ENCODE peak calls at places on chromosomes 13 and 19, in six cellular contexts. Y is cardiac muscle cell; Q is lung; F is cardiac fibroblast; U is CD4-positive, alpha-beta T cell; D is B cell. J is an unnamed sample.

GRCh38 chr19:34327851-34328250 is 37.1 kb upstream of the GPI start:
- DNase-seq in Y (no peak), Q (no peak), F (no peak), U (no peak), D (no peak), J (no peak)

GRCh38 chr13:81051873-81052272 is 710.9 kb upstream of the SPRY2 start:
- DNase-seq in Y (peak), Q (no peak), F (peak), U (no peak), D (no peak), J (no peak)

GRCh38 chr19:56823956-56824355 is 16.6 kb downstream of the PEG3 start:
- DNase-seq in Y (no peak), Q (peak), F (no peak), U (no peak), D (no peak), J (no peak)

GRCh38 chr13:73340069-73340468 is 281.3 kb downstream of the KLF5 start:
- DNase-seq in Y (no peak), Q (no peak), F (no peak), U (no peak), D (no peak), J (no peak)

GRCh38 chr13:41463823-41464602 is 6.7 kb downstream of the RGCC start:
- DNase-seq in Y (no peak), Q (no peak), F (no peak), U (peak), D (no peak), J (peak)

GRCh38 chr19:17323973-17324327 is 10.7 kb downstream of the ANO8 start:
- DNase-seq in Y (no peak), Q (no peak), F (no peak), U (no peak), D (peak), J (peak)

GRCh38 chr13:114100446-114101320 is 31.7 kb downstream of the RASA3 start:
- DNase-seq in Y (peak), Q (no peak), F (peak), U (no peak), D (no peak), J (peak)

GRCh38 chr19:1856345-1856697 is 7.1 kb downstream of the KLF16 start:
- DNase-seq in Y (no peak), Q (no peak), F (no peak), U (no peak), D (no peak), J (no peak)

GRCh38 chr19:9906475-9907087 is 29.7 kb downstream of the OLFM2 start:
- DNase-seq in Y (no peak), Q (no peak), F (no peak), U (no peak), D (no peak), J (no peak)

GRCh38 chr13:88552966-88553365 is 881.8 kb downstream of the SLITRK5 start:
- DNase-seq in Y (no peak), Q (no peak), F (no peak), U (no peak), D (no peak), J (no peak)

GRCh38 chr19:52237197-52237596 is 32.2 kb upstream of the ZNF766 start:
- DNase-seq in Y (no peak), Q (no peak), F (peak), U (no peak), D (no peak), J (no peak)

GRCh38 chr13:20400774-20401173 is 124.9 kb downstream of the CRYL1 start:
- DNase-seq in Y (no peak), Q (no peak), F (peak), U (no peak), D (no peak), J (no peak)

GRCh38 chr19:9431475-9431874 is 3.9 kb downstream of the ZNF266 start:
- DNase-seq in Y (peak), Q (no peak), F (peak), U (peak), D (no peak), J (no peak)

GRCh38 chr13:46687810-46688209 is 109.2 kb downstream of the ESD start:
- DNase-seq in Y (no peak), Q (no peak), F (peak), U (no peak), D (no peak), J (no peak)

GRCh38 chr19:31338069-31338767 is 11.0 kb downstream of the TSHZ3 start:
- DNase-seq in Y (peak), Q (no peak), F (peak), U (peak), D (no peak), J (no peak)

GRCh38 chr13:30119476-30119875 is 187.9 kb downstream of the KATNAL1 start:
- DNase-seq in Y (no peak), Q (no peak), F (peak), U (peak), D (no peak), J (no peak)

GRCh38 chr19:51289635-51290034 is 21.8 kb upstream of the IGLON5 start:
- DNase-seq in Y (no peak), Q (no peak), F (no peak), U (no peak), D (no peak), J (no peak)

GRCh38 chr19:35030257-35031071 is at the start of gene SCN1B:
- DNase-seq in Y (peak), Q (peak), F (peak), U (peak), D (peak), J (peak)

GRCh38 chr13:112496166-112496565 is 91.8 kb downstream of the TUBGCP3 start:
- DNase-seq in Y (no peak), Q (no peak), F (no peak), U (no peak), D (no peak), J (no peak)

GRCh38 chr19:343451-343931 is 1.1 kb downstream of the MIER2 start:
- DNase-seq in Y (no peak), Q (no peak), F (peak), U (no peak), D (no peak), J (no peak)

GRCh38 chr13:46685006-46685730 is 111.8 kb downstream of the ESD start:
- DNase-seq in Y (no peak), Q (no peak), F (no peak), U (no peak), D (no peak), J (no peak)

GRCh38 chr13:97743946-97744345 is 209.5 kb upstream of the IPO5 start:
- DNase-seq in Y (no peak), Q (no peak), F (peak), U (no peak), D (no peak), J (no peak)

GRCh38 chr13:48532146-48532472 is 771 bp downstream of the RCBTB2 start:
- DNase-seq in Y (no peak), Q (no peak), F (peak), U (no peak), D (no peak), J (no peak)

GRCh38 chr13:101915755-101916107 is 463.3 kb downstream of the ITGBL1 start:
- DNase-seq in Y (no peak), Q (no peak), F (no peak), U (no peak), D (no peak), J (no peak)

GRCh38 chr19:46786236-46787039 is 2.0 kb downstream of the SLC1A5 start:
- DNase-seq in Y (peak), Q (peak), F (peak), U (peak), D (peak), J (peak)

GRCh38 chr13:61142506-61142905 is 273.1 kb downstream of the PCDH20 start:
- DNase-seq in Y (no peak), Q (no peak), F (no peak), U (no peak), D (no peak), J (no peak)

GRCh38 chr19:46731584-46731983 is 14.3 kb upstream of the FKRP start:
- DNase-seq in Y (no peak), Q (no peak), F (peak), U (no peak), D (no peak), J (no peak)

GRCh38 chr13:50608357-50608756 is 235.1 kb downstream of the DLEU7 start:
- DNase-seq in Y (peak), Q (no peak), F (no peak), U (no peak), D (no peak), J (no peak)

GRCh38 chr19:19134687-19135158 is 3.6 kb downstream of the TMEM161A start:
- DNase-seq in Y (peak), Q (no peak), F (no peak), U (peak), D (peak), J (peak)

GRCh38 chr13:56299650-56300049 is 841.1 kb upstream of the PRR20A start:
- DNase-seq in Y (no peak), Q (no peak), F (no peak), U (no peak), D (no peak), J (no peak)

GRCh38 chr19:13812544-13812943 is 17.3 kb downstream of the ZSWIM4 start:
- DNase-seq in Y (no peak), Q (no peak), F (no peak), U (no peak), D (no peak), J (no peak)

GRCh38 chr19:46616631-46617322 is 8.1 kb downstream of the PTGIR start:
- DNase-seq in Y (peak), Q (no peak), F (peak), U (no peak), D (peak), J (no peak)

GRCh38 chr19:51107406-51108065 is 673 bp downstream of the CTU1 start:
- DNase-seq in Y (no peak), Q (no peak), F (peak), U (no peak), D (no peak), J (no peak)

GRCh38 chr19:38209671-38210457 is 14.2 kb downstream of the DPF1 start:
- DNase-seq in Y (peak), Q (peak), F (peak), U (no peak), D (no peak), J (no peak)

GRCh38 chr13:51154029-51154555 is 43.0 kb upstream of the C13orf42 start:
- DNase-seq in Y (no peak), Q (no peak), F (peak), U (no peak), D (no peak), J (no peak)

GRCh38 chr19:55485439-55486011 is 537 bp downstream of the NAT14 start:
- DNase-seq in Y (no peak), Q (no peak), F (no peak), U (no peak), D (peak), J (peak)

GRCh38 chr19:49799271-49799797 is 13.8 kb downstream of the FUZ start:
- DNase-seq in Y (no peak), Q (no peak), F (no peak), U (no peak), D (no peak), J (no peak)

GRCh38 chr19:33905473-33905936 is 108.8 kb downstream of the KCTD15 start:
- DNase-seq in Y (peak), Q (no peak), F (peak), U (no peak), D (peak), J (no peak)

GRCh38 chr13:113427562-113428468 is 25.5 kb downstream of the ADPRHL1 start:
- DNase-seq in Y (no peak), Q (no peak), F (peak), U (no peak), D (no peak), J (no peak)

GRCh38 chr19:1970806-1971502 is 30.0 kb downstream of the CSNK1G2 start:
- DNase-seq in Y (no peak), Q (no peak), F (no peak), U (no peak), D (no peak), J (no peak)

DNA sequence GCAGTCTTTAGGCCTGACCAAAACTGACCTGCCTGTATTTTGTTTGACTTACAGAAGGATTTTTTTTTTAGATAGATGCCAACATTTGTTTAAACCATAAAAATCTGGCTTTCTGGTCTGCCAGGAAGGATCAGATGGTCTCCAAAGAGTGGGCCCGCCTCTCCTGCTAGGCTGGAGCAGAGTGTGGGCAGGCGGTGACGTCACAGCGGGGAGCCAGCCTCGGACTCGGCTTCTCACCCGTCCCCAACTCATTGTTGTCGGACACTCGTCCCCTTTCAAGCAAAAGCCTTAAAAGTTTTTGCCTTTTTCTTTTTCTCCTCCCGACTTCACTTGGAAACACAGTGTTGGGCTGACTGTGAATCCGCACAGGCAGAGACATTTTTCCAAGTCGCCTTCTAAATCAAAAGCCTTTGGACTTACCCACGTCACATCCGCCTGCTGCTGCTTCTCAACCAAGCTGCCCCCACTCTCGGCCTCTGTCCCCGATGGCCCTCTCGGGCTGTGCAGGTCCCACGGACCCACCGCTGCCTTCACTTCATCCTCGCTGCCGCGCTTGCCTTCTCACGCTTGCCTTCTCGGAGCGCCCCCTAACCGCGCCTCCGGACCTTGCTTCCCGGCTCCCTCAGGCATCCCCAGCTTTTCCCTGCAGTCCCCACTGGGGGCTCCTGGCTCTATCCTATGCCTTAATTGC is 4.1 kb upstream of the ZNF135 start:
- DNase-seq in Y (peak), Q (no peak), F (peak), U (no peak), D (peak), J (no peak)
- TF ChIP-seq CTCF in Y (no peak), Q (no peak), F (no peak), U (no peak), D (no peak), J (no peak)

GRCh38 chr19:29663861-29664752 is 1.2 kb upstream of the PLEKHF1 start:
- DNase-seq in Y (no peak), Q (no peak), F (no peak), U (no peak), D (peak), J (no peak)

GRCh38 chr19:29665215-29665825 is at the start of gene PLEKHF1:
- DNase-seq in Y (peak), Q (peak), F (peak), U (peak), D (peak), J (peak)

GRCh38 chr19:29662604-29663404 is 2.5 kb upstream of the PLEKHF1 start:
- DNase-seq in Y (peak), Q (no peak), F (peak), U (no peak), D (no peak), J (no peak)

GRCh38 chr19:29665826-29666633 is 769 bp downstream of the PLEKHF1 start:
- DNase-seq in Y (peak), Q (no peak), F (peak), U (no peak), D (peak), J (no peak)

DNA sequence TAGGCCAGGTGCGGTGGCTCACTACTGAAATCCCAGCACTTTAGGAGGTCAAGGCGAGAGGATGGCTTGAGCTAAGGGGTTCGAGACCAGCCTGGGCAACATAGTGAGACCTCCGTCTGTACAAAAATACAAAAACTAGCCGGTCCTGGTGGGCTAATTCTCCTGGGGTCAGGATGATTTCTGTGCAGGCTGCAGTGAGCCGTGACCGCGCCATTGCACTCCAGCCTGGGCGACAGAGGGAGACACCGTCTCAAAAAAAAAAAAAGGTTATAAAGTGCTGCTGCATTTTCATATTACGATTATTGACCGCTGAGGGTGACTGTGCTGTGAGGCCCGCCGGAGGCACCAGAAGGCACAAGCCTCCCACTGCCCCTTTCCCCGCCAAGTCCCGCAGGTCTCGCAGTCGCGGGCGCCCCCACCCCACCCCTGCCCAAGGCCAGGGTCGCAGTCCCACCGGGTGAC is 477 bp upstream of the PLEKHF1 start:
- DNase-seq in Y (no peak), Q (no peak), F (no peak), U (no peak), D (no peak), J (no peak)
- TF ChIP-seq CTCF in Y (no peak), Q (no peak), F (no peak), U (peak), D (peak), J (no peak)

GRCh38 chr13:22837980-22838615 is 342.7 kb upstream of the SGCG start:
- DNase-seq in Y (no peak), Q (no peak), F (no peak), U (no peak), D (no peak), J (no peak)
- TF ChIP-seq CTCF in Y (no peak), Q (no peak), F (no peak), U (no peak), D (no peak), J (no peak)

DNA sequence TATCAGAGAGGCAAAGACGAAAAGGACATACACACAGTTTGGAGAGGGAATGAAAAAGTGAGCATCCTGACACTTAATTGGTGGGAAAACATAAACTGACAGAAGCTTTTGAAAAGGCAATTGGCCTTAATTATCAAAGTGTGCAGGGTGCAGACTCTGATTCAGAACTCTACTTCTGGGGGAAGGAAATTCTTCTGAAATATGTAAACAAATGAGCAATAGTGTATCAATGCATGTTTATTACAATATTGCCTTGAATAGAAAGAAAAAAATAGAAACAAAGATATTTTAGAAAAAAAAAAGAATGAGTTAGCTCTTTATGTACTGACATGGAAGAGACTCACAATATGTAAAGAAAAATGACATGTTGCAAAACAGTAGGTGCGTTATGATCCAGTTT is 182.6 kb downstream of the KCTD12 start:
- DNase-seq in Y (no peak), Q (no peak), F (no peak), U (no peak), D (no peak), J (no peak)
- TF ChIP-seq CTCF in Y (no peak), Q (no peak), F (no peak), U (no peak), D (no peak), J (no peak)

GRCh38 chr13:27076411-27076810 is 95.2 kb downstream of the USP12 start:
- DNase-seq in Y (no peak), Q (no peak), F (peak), U (no peak), D (no peak), J (no peak)
- TF ChIP-seq CTCF in Y (no peak), Q (no peak), F (no peak), U (no peak), D (no peak), J (no peak)

DNA sequence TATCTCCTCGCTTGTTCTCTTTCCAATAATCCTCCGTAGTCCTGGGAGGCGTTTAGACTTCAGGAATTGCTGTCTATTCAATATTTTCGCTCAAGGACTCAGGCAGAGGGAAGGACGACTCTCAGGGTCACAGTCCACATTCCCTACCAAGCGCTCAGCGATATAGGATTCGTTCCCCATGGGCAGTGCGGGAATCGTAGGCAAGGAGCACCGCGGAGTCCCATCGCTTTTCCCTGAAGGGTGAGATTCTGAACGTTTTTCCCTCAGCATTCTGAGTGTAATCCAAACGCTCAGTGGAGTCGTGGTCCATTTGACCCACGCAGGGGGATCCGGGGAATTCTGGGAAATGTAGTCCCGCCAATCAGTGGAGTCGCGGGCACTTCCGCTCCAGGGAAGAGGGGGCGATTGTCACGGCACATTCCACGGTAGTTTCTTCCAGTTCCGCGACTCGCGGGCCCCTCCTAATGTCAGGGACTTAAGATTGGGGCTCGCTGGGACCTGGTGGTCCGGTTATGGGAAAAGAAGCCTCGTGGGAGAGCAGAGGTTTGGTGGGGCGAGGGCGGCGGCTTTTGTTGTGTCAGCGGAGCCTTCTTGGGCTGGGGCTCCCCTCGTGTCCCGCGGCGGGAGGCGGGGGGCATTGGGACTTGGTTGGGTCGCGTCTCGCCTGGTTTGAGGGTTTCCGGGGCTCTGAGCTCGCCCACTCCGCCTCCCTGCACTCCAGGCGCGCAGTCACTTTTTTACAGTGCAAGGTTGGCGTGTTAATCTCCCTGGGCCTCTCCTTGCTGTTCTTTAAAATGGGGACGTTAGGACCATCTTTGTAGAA is at the start of gene ZNF234:
- DNase-seq in Y (peak), Q (peak), F (peak), U (peak), D (peak), J (peak)
- TF ChIP-seq CTCF in Y (no peak), Q (no peak), F (no peak), U (no peak), D (no peak), J (no peak)

DNA sequence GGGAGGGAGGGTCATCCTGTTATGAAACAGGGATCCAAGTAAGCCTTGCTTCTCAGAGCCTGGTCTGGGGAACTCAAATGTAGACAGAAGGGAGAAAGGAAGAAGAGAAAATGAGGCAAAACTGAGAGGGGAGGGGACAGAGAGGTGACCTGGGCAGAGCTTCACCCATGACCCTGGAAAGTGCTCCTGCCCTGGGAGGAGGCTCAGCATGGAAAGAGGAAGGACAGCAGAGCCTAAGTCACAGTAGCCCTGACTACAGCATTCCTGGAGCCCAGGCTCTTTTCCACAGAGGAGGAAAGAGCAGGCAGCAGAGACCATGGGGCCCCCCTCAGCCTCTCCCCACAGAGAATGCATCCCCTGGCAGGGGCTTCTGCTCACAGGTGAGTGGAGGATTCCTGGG is at the start of gene CEACAM3:
- DNase-seq in Y (no peak), Q (no peak), F (no peak), U (no peak), D (no peak), J (no peak)
- TF ChIP-seq CTCF in Y (no peak), Q (no peak), F (no peak), U (no peak), D (no peak), J (no peak)